ENCODE peak calls at places on chromosomes 6 and 20, in seven cellular contexts. One of them, this sample, is unnamed.

GRCh38 chr6:18388252-18388651 is 1.1 kb downstream of the RNF144B start:
- DNase-seq in activated CD8-positive, alpha-beta memory T cell treated with anti-CD3 and anti-CD28 coated beads for 48 hours: no peak
- DNase-seq in right cardiac atrium: no peak
- DNase-seq in COR-L47: no peak
- DNase-seq in HFFc6: no peak
- DNase-seq in sciatic nerve: no peak
- DNase-seq in naive thymus-derived CD8-positive, alpha-beta T cell: no peak
- DNase-seq in this sample: no peak

GRCh38 chr20:19903168-19903676 is 113.9 kb upstream of the NAA20 start:
- DNase-seq in activated CD8-positive, alpha-beta memory T cell treated with anti-CD3 and anti-CD28 coated beads for 48 hours: no peak
- DNase-seq in right cardiac atrium: peak
- DNase-seq in COR-L47: peak
- DNase-seq in HFFc6: no peak
- DNase-seq in sciatic nerve: no peak
- DNase-seq in naive thymus-derived CD8-positive, alpha-beta T cell: no peak
- DNase-seq in this sample: no peak

GRCh38 chr20:46970937-46971630 is 76.4 kb downstream of the EYA2 start:
- DNase-seq in activated CD8-positive, alpha-beta memory T cell treated with anti-CD3 and anti-CD28 coated beads for 48 hours: no peak
- DNase-seq in right cardiac atrium: no peak
- DNase-seq in COR-L47: no peak
- DNase-seq in HFFc6: peak
- DNase-seq in sciatic nerve: no peak
- DNase-seq in naive thymus-derived CD8-positive, alpha-beta T cell: no peak
- DNase-seq in this sample: peak

GRCh38 chr6:112214749-112215269 is 39.6 kb downstream of the LAMA4 start:
- DNase-seq in activated CD8-positive, alpha-beta memory T cell treated with anti-CD3 and anti-CD28 coated beads for 48 hours: no peak
- DNase-seq in right cardiac atrium: no peak
- DNase-seq in COR-L47: peak
- DNase-seq in HFFc6: no peak
- DNase-seq in sciatic nerve: no peak
- DNase-seq in naive thymus-derived CD8-positive, alpha-beta T cell: no peak
- DNase-seq in this sample: no peak

GRCh38 chr6:56608332-56608731 is 34.4 kb downstream of the DST start:
- DNase-seq in activated CD8-positive, alpha-beta memory T cell treated with anti-CD3 and anti-CD28 coated beads for 48 hours: no peak
- DNase-seq in right cardiac atrium: no peak
- DNase-seq in COR-L47: no peak
- DNase-seq in HFFc6: no peak
- DNase-seq in sciatic nerve: no peak
- DNase-seq in naive thymus-derived CD8-positive, alpha-beta T cell: no peak
- DNase-seq in this sample: no peak

GRCh38 chr6:11585426-11586016 is 48.0 kb downstream of the TMEM170B start:
- DNase-seq in activated CD8-positive, alpha-beta memory T cell treated with anti-CD3 and anti-CD28 coated beads for 48 hours: no peak
- DNase-seq in right cardiac atrium: no peak
- DNase-seq in COR-L47: no peak
- DNase-seq in HFFc6: peak
- DNase-seq in sciatic nerve: no peak
- DNase-seq in naive thymus-derived CD8-positive, alpha-beta T cell: no peak
- DNase-seq in this sample: no peak

GRCh38 chr20:57773059-57773815 is 63.4 kb upstream of the PMEPA1 start:
- DNase-seq in activated CD8-positive, alpha-beta memory T cell treated with anti-CD3 and anti-CD28 coated beads for 48 hours: no peak
- DNase-seq in right cardiac atrium: no peak
- DNase-seq in COR-L47: no peak
- DNase-seq in HFFc6: no peak
- DNase-seq in sciatic nerve: peak
- DNase-seq in naive thymus-derived CD8-positive, alpha-beta T cell: no peak
- DNase-seq in this sample: no peak

GRCh38 chr6:111874030-111874425 is 776 bp upstream of the FYN start:
- DNase-seq in activated CD8-positive, alpha-beta memory T cell treated with anti-CD3 and anti-CD28 coated beads for 48 hours: no peak
- DNase-seq in right cardiac atrium: peak
- DNase-seq in COR-L47: no peak
- DNase-seq in HFFc6: no peak
- DNase-seq in sciatic nerve: no peak
- DNase-seq in naive thymus-derived CD8-positive, alpha-beta T cell: peak
- DNase-seq in this sample: no peak

GRCh38 chr6:157253699-157254098 is 69.6 kb downstream of the TMEM242 start:
- DNase-seq in activated CD8-positive, alpha-beta memory T cell treated with anti-CD3 and anti-CD28 coated beads for 48 hours: no peak
- DNase-seq in right cardiac atrium: no peak
- DNase-seq in COR-L47: no peak
- DNase-seq in HFFc6: no peak
- DNase-seq in sciatic nerve: no peak
- DNase-seq in naive thymus-derived CD8-positive, alpha-beta T cell: no peak
- DNase-seq in this sample: no peak

GRCh38 chr20:33843854-33844253 is 32.7 kb downstream of the CHMP4B start:
- DNase-seq in activated CD8-positive, alpha-beta memory T cell treated with anti-CD3 and anti-CD28 coated beads for 48 hours: no peak
- DNase-seq in right cardiac atrium: no peak
- DNase-seq in COR-L47: no peak
- DNase-seq in HFFc6: no peak
- DNase-seq in sciatic nerve: no peak
- DNase-seq in naive thymus-derived CD8-positive, alpha-beta T cell: peak
- DNase-seq in this sample: no peak

GRCh38 chr6:118377711-118378414 is 170.2 kb upstream of the PLN start:
- DNase-seq in activated CD8-positive, alpha-beta memory T cell treated with anti-CD3 and anti-CD28 coated beads for 48 hours: no peak
- DNase-seq in right cardiac atrium: peak
- DNase-seq in COR-L47: peak
- DNase-seq in HFFc6: no peak
- DNase-seq in sciatic nerve: no peak
- DNase-seq in naive thymus-derived CD8-positive, alpha-beta T cell: no peak
- DNase-seq in this sample: no peak

GRCh38 chr6:63493557-63493956 is 78.7 kb upstream of the LOC128125822 start:
- DNase-seq in activated CD8-positive, alpha-beta memory T cell treated with anti-CD3 and anti-CD28 coated beads for 48 hours: no peak
- DNase-seq in right cardiac atrium: no peak
- DNase-seq in COR-L47: no peak
- DNase-seq in HFFc6: no peak
- DNase-seq in sciatic nerve: no peak
- DNase-seq in naive thymus-derived CD8-positive, alpha-beta T cell: no peak
- DNase-seq in this sample: no peak

GRCh38 chr6:117613920-117614535 is 11.7 kb upstream of the GOPC start:
- DNase-seq in activated CD8-positive, alpha-beta memory T cell treated with anti-CD3 and anti-CD28 coated beads for 48 hours: no peak
- DNase-seq in right cardiac atrium: no peak
- DNase-seq in COR-L47: no peak
- DNase-seq in HFFc6: no peak
- DNase-seq in sciatic nerve: no peak
- DNase-seq in naive thymus-derived CD8-positive, alpha-beta T cell: no peak
- DNase-seq in this sample: no peak

GRCh38 chr20:1660263-1660662 is 2.7 kb upstream of the SIRPG start:
- DNase-seq in activated CD8-positive, alpha-beta memory T cell treated with anti-CD3 and anti-CD28 coated beads for 48 hours: no peak
- DNase-seq in right cardiac atrium: no peak
- DNase-seq in COR-L47: no peak
- DNase-seq in HFFc6: no peak
- DNase-seq in sciatic nerve: no peak
- DNase-seq in naive thymus-derived CD8-positive, alpha-beta T cell: no peak
- DNase-seq in this sample: no peak

This sample was measured in posterior cingulate gyrus.